ENCODE peak calls at places on chromosomes 1 and 21, in five cellular contexts. R is testis, A is astrocyte, F is foreskin fibroblast, T is GM23248. M is an unnamed sample.

GRCh38 chr1:50105430-50105829 is 3.3 kb upstream of the ELAVL4 start:
- DNase-seq in T (no peak), A (no peak), F (no peak), R (no peak), M (no peak)

GRCh38 chr21:15289896-15290841 is 225.4 kb upstream of the NRIP1 start:
- DNase-seq in F (peak), A (no peak), T (peak), R (peak), M (no peak)

GRCh38 chr21:46545363-46545762 is 59.5 kb downstream of the S100B start:
- DNase-seq in F (no peak), T (peak), A (no peak), R (no peak), M (no peak)

GRCh38 chr1:45721207-45721606 is 29.2 kb downstream of the IPP start:
- DNase-seq in R (no peak), A (peak), T (peak), F (peak), M (peak)

GRCh38 chr21:33419538-33420123 is 16.4 kb downstream of the IFNGR2 start:
- DNase-seq in F (peak), A (no peak), R (no peak), T (peak), M (peak)

GRCh38 chr1:228218513-228219244 is 10.8 kb downstream of the OBSCN start:
- DNase-seq in F (no peak), T (no peak), R (no peak), A (no peak), M (no peak)

GRCh38 chr1:248748211-248748610 is 7.3 kb downstream of the LYPD8 start:
- DNase-seq in T (no peak), F (no peak), A (no peak), R (no peak), M (no peak)

GRCh38 chr1:42529724-42530161 is 66.7 kb downstream of the CCDC30 start:
- DNase-seq in A (peak), T (peak), F (peak), R (no peak), M (peak)

GRCh38 chr1:230268371-230269170 is 157.6 kb downstream of the PGBD5 start:
- DNase-seq in R (peak), A (peak), F (peak), T (peak), M (peak)

GRCh38 chr1:109091196-109092193 is 931 bp downstream of the TMEM167B start:
- DNase-seq in F (peak), A (peak), T (peak), R (no peak), M (peak)

GRCh38 chr21:43343992-43344886 is 82.7 kb downstream of the SIK1 start:
- DNase-seq in F (no peak), A (no peak), T (no peak), R (no peak), M (no peak)

GRCh38 chr1:84271452-84272273 is 29.8 kb upstream of the SAMD13 start:
- DNase-seq in A (peak), T (peak), F (peak), R (no peak), M (no peak)

GRCh38 chr1:225694151-225694603 is 41.3 kb upstream of the ENAH start:
- DNase-seq in T (peak), A (peak), R (peak), F (no peak), M (peak)

GRCh38 chr1:25435315-25436103 is 4.8 kb downstream of the MACO1 start:
- DNase-seq in A (no peak), F (peak), T (no peak), R (no peak), M (no peak)

GRCh38 chr1:172483448-172483847 is 39.6 kb upstream of the PIGC start:
- DNase-seq in A (peak), F (no peak), T (no peak), R (no peak), M (no peak)

GRCh38 chr1:230861489-230861888 is 6.8 kb downstream of the C1orf198 start:
- DNase-seq in R (no peak), A (no peak), F (no peak), T (no peak), M (no peak)

GRCh38 chr1:30933874-30934252 is 25.3 kb upstream of the SDC3 start:
- DNase-seq in F (peak), R (no peak), A (peak), T (peak), M (peak)

GRCh38 chr1:57512386-57512785 is 88.5 kb upstream of the DAB1 start:
- DNase-seq in R (no peak), A (no peak), F (no peak), T (no peak), M (no peak)

GRCh38 chr1:32998009-32998555 is 33.5 kb upstream of the RNF19B start:
- DNase-seq in F (no peak), A (no peak), R (no peak), T (peak), M (no peak)

GRCh38 chr1:28280961-28281360 is 21.6 kb downstream of the SESN2 start:
- DNase-seq in T (no peak), F (no peak), R (no peak), A (no peak), M (no peak)

GRCh38 chr1:45929257-45929687 is 125.9 kb downstream of the MAST2 start:
- DNase-seq in T (peak), R (no peak), A (peak), F (peak), M (peak)

GRCh38 chr1:26097696-26098095 is 13.9 kb upstream of the PDIK1L start:
- DNase-seq in T (peak), F (peak), A (peak), R (no peak), M (peak)

GRCh38 chr21:28543975-28544374 is 448.7 kb downstream of the LTN1 start:
- DNase-seq in A (no peak), F (peak), T (no peak), R (no peak), M (no peak)

GRCh38 chr1:217313096-217313495 is 317.8 kb downstream of the GPATCH2 start:
- DNase-seq in F (no peak), A (no peak), R (no peak), T (no peak), M (no peak)

GRCh38 chr1:44531785-44532566 is 126.9 kb downstream of the RNF220 start:
- DNase-seq in A (peak), R (no peak), F (peak), T (peak), M (peak)

GRCh38 chr1:92749024-92749634 is 35.8 kb downstream of the EVI5 start:
- DNase-seq in R (peak), T (peak), F (peak), A (peak), M (peak)

GRCh38 chr1:199490804-199491527 is 536.5 kb upstream of the NR5A2 start:
- DNase-seq in R (no peak), A (peak), F (peak), T (peak), M (peak)

GRCh38 chr1:224054012-224054411 is 59.9 kb upstream of the FBXO28 start:
- DNase-seq in T (no peak), F (peak), R (no peak), A (no peak), M (no peak)
- H3K4me3 ChIP-seq in T (no peak), F (no peak), R (no peak), A (no peak), M (no peak)

DNA sequence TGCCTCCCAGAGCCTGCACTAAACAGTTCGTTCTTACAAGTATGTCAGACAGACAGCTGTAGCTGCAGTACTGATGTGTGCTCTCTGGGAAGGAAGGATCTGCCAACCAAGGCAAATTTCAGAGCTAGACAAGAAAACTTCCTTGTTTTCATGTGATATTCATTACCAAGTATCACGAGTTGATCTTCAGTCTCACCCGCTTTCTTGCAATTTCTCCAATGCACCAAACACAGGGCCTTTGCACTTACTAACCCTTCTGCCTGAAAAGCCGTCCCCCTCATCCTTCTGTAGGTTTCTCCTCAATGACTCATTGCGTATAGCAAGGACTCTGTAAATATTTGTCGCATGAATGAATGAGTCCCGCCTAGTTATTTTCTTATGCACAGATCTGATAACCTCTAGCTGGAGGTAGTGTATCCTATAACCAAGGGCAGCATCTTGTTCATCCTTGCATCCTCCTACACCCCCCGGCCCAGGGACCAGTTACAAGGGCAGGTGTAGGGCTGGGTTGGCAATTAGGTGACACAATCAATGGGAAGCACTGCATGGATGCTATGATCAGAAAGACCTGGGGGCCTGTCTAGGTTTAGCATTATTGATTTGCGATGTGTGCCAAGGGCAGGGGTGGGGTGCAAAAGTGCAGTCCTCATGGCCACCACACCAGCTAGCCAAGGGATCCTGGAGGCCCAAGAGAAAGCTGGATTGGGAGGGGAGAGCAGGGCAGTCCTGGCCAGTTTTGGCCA is 51.3 kb upstream of the GPR157 start:
- DNase-seq in T (peak), F (peak), A (peak), R (no peak), M (no peak)
- H3K4me3 ChIP-seq in T (peak), F (peak), A (peak), R (no peak), M (peak)

DNA sequence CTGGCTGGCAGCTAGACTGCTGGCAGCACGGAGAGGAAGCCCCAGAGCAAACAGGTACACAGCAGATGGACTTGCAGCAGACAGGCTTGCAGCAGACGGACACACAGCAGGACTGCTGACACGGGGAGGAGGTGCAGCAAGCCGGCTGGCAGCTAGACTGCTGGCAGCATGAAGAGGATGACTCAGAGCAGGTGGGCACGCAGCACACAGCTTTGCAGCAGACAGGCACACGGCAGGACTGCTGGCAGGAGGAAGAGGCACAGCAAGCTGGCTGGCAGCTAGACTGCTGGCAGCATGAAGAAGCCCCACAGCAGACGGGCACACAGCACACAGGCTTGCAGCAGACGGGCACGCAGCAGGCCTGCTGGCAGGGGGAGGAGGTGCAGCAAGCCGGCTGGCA is 498 bp downstream of the KRTAP10-2 start:
- DNase-seq in A (no peak), F (no peak), R (no peak), T (peak), M (no peak)
- H3K4me3 ChIP-seq in A (no peak), F (no peak), R (no peak), T (no peak), M (no peak)

DNA sequence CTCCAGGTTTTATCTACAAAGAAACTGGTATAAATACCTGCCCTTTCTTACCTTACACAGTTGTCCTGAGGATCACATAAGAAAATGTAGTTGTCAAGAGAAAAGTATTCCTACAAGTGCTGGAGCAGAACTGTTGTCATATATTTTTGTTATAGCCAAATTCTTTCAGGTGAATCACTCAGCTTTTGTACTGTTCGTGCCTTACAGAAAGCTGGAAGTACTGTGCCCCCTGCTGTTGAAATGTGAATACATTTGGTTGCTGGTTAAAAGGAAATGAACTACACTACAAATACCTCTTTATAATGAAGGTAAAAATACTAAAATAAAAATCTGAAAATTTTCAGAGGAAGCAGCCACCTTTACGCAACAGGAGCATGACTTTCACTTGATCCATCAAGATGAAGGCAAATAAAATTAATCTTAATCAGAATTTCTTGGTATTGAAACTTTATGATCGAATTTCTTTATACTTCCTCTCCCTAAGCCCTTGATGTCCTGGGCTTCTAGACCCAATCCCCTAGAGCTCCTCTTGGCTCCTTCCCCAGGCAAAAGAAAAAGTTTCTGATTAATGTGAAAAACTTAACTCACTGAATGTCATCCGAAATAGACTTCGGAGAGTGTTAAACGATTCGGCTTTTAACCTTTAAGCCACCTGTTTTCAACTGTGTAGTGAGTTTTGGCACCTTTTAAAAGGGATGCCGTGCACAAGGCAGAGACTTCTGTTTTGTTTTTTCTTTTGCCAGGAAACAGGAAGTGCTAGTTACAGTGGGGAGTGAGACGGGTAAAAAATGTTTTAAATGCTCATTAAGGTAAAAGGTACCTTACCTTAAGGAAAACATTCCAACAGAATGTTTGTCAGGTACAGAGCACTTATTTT is 12.5 kb downstream of the CHML start:
- DNase-seq in R (no peak), F (peak), T (peak), A (peak), M (peak)
- H3K4me3 ChIP-seq in R (no peak), F (no peak), T (no peak), A (no peak), M (no peak)

GRCh38 chr1:165857046-165857801 is 29.8 kb downstream of the UCK2 start:
- DNase-seq in A (peak), R (no peak), F (peak), T (peak), M (no peak)
- H3K4me3 ChIP-seq in A (no peak), R (no peak), F (no peak), T (no peak), M (no peak)

DNA sequence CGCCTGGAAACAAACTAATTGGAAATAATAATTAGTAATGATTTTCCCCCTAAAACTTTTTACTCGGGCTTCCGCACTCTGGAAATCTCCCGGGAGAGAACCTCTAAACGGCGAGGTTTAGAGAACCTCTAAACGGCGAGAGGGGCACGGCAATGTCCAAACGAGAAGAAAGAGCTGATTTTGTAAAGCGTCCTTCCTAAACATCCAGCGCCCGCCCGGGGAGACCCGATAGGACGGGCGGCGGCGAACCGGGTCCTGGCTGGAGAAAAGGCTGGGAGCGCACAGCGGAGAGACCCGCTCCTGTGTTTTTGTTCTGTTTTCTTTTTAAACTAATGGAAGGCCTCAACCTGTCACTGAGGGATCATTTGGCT is 1.6 kb downstream of the PAX7 start:
- DNase-seq in A (no peak), R (no peak), F (no peak), T (no peak), M (no peak)
- H3K4me3 ChIP-seq in A (no peak), R (no peak), F (no peak), T (no peak), M (no peak)

M was measured in brain microvascular endothelial cell.